ENCODE peak calls at places on chromosome 6, in six cellular contexts. J, A, Z, M, R and U are unnamed samples. For H3K36me3 and H3K4me1, the result is how much of the 10 kb centered on the place peaks cover.

GRCh38 chr6:31952140-31952805 is 6.4 kb downstream of the CFB start:
- DNase-seq in J (no peak), A (peak), Z (no peak), M (peak), R (peak), U (peak)

GRCh38 chr6:147371325-147371724 is 137.2 kb upstream of the SAMD5 start:
- DNase-seq in J (no peak), A (no peak), Z (no peak), M (no peak), R (no peak), U (no peak)

GRCh38 chr6:12313992-12314589 is 23.9 kb downstream of the EDN1 start:
- DNase-seq in J (peak), A (no peak), Z (no peak), M (peak), R (no peak), U (peak)

GRCh38 chr6:56954389-56955170 is at the start of gene BEND6:
- DNase-seq in J (peak), A (peak), Z (peak), M (peak), R (peak), U (no peak)

GRCh38 chr6:22043284-22043962 is 253.4 kb downstream of the PRL start:
- DNase-seq in J (no peak), A (no peak), Z (no peak), M (no peak), R (peak), U (no peak)

GRCh38 chr6:85459224-85459901 is 9.5 kb downstream of the NT5E start:
- DNase-seq in J (no peak), A (no peak), Z (no peak), M (peak), R (no peak), U (no peak)

GRCh38 chr6:15476631-15477380 is 186.0 kb downstream of the DTNBP1 start:
- DNase-seq in J (no peak), A (no peak), Z (no peak), M (no peak), R (no peak), U (no peak)

GRCh38 chr6:114342826-114343781 is at the start of gene HS3ST5:
- DNase-seq in J (peak), A (peak), Z (no peak), M (peak), R (peak), U (no peak)

GRCh38 chr6:145783796-145784195 is 30.8 kb downstream of the FBXO30 start:
- DNase-seq in J (no peak), A (no peak), Z (no peak), M (no peak), R (no peak), U (no peak)

GRCh38 chr6:10210052-10210451 is 204.8 kb downstream of the TFAP2A start:
- DNase-seq in J (no peak), A (no peak), Z (no peak), M (peak), R (no peak), U (no peak)

GRCh38 chr6:155041781-155042279 is 46.7 kb downstream of the TIAM2 start:
- DNase-seq in J (no peak), A (no peak), Z (no peak), M (no peak), R (no peak), U (no peak)

GRCh38 chr6:137874204-137875001 is 7.3 kb downstream of the TNFAIP3 start:
- DNase-seq in J (no peak), A (no peak), Z (no peak), M (no peak), R (no peak), U (peak)

GRCh38 chr6:152206072-152206818 is 398.8 kb downstream of the ESR1 start:
- DNase-seq in J (no peak), A (peak), Z (peak), M (peak), R (peak), U (no peak)

GRCh38 chr6:84220809-84221409 is 6.5 kb downstream of the CEP162 start:
- DNase-seq in J (no peak), A (peak), Z (no peak), M (peak), R (no peak), U (no peak)

GRCh38 chr6:14950103-14950969 is 295.5 kb upstream of the JARID2 start:
- DNase-seq in J (no peak), A (no peak), Z (no peak), M (no peak), R (no peak), U (no peak)

GRCh38 chr6:158879180-158879579 is 60.0 kb upstream of the EZR start:
- DNase-seq in J (no peak), A (no peak), Z (no peak), M (no peak), R (no peak), U (no peak)

GRCh38 chr6:166542580-166542912 is 43.9 kb downstream of the RAMACL start:
- DNase-seq in J (no peak), A (peak), Z (no peak), M (peak), R (no peak), U (peak)

GRCh38 chr6:87184762-87185250 is 29.4 kb downstream of the ZNF292 start:
- DNase-seq in J (no peak), A (no peak), Z (no peak), M (peak), R (no peak), U (no peak)
- H3K36me3 ChIP-seq in J (under half), A (under half), Z (under half), M (under half), R (under half), U (under half)

DNA sequence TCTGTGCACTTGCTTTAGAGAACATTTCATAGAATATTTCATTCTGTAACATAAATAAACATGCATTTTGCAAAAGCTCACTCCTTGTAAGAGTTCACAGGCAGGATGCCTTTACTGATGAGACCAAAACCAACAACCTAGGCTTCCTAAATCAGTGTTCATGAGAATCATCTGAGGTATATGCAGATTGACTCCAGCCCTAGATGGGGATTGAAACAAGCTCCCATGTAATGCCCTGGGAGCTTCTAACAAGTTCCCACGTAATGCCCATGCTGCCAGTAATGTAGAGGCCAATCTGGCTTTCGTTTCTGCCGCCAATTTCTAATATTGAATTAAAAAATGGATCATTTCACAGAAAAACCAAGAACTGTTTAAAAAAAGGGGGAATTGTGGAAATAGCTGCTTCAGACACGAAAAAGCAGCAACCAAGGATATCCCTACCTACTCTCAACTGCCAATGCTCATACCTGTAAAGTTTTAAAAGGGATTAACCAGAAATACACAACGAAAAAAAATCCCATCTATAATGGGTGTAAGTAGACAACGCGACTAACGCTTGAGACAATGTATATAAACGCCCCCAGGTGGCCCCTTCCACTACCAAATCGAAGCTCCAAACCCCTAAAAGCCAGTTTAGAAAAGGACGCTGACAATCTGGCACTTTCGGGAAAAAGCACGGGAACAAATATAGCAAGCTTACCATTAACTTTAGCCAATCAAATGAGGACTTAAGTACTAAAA is 94.7 kb upstream of the BTN3A2 start:
- DNase-seq in J (no peak), A (peak), Z (no peak), M (no peak), R (no peak), U (no peak)
- H3K27ac ChIP-seq in J (peak), A (peak), Z (no peak), M (no peak), R (no peak), U (no peak)

DNA sequence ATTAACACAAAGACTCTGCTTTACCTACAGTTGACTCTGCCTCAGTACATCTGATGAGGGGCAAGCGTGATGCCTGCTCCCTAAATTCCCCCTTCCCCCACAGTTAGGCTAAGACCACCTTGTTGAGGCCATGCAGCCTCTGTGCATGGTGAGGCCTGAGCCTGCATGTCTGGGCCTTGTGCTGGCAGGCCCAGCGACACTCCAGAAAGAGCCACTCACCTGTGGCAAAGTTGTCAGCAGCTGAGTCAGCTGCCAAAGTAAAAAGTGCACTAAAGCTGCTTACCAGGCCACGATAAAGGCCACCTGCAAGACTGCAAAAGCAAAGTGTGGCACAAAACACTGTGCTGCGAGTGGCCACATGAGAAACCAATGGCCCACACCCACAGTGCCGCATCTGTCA is 82.3 kb downstream of the PLEKHG1 start:
- DNase-seq in J (no peak), A (no peak), Z (no peak), M (no peak), R (no peak), U (no peak)
- H3K4me1 ChIP-seq in J (half or more), A (under half), Z (under half), M (under half), R (under half), U (under half)

GRCh38 chr6:157200611-157201010 is 122.7 kb downstream of the TMEM242 start:
- DNase-seq in J (peak), A (no peak), Z (no peak), M (no peak), R (no peak), U (no peak)
- H3K36me3 ChIP-seq in J (half or more), A (under half), Z (under half), M (under half), R (under half), U (under half)

GRCh38 chr6:134866563-134866962 is 83.3 kb downstream of the ALDH8A1 start:
- DNase-seq in J (no peak), A (no peak), Z (no peak), M (no peak), R (no peak), U (no peak)
- H3K27ac ChIP-seq in J (no peak), A (no peak), Z (no peak), M (no peak), R (no peak), U (no peak)

DNA sequence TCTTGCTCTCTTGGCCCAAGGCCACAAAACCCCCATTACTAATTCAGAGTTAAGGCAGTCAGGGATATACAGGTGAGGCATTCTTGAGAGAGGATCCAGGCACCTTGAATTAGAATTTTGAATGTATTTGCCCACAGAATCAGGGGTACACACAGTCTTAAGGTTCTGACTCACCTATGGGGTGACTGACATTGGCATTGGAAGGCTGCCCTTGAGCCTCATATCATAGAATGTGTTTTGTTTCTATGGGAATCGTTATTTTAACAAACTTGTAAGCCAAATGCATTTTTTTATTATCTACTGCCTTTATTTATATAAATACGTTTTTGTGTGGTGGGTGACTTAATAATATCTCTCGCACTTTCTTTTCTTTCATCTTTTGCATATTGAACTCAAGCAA is 218.6 kb upstream of the CITED2 start:
- DNase-seq in J (no peak), A (no peak), Z (no peak), M (peak), R (no peak), U (no peak)
- H3K4me1 ChIP-seq in J (under half), A (half or more), Z (under half), M (under half), R (half or more), U (under half)

DNA sequence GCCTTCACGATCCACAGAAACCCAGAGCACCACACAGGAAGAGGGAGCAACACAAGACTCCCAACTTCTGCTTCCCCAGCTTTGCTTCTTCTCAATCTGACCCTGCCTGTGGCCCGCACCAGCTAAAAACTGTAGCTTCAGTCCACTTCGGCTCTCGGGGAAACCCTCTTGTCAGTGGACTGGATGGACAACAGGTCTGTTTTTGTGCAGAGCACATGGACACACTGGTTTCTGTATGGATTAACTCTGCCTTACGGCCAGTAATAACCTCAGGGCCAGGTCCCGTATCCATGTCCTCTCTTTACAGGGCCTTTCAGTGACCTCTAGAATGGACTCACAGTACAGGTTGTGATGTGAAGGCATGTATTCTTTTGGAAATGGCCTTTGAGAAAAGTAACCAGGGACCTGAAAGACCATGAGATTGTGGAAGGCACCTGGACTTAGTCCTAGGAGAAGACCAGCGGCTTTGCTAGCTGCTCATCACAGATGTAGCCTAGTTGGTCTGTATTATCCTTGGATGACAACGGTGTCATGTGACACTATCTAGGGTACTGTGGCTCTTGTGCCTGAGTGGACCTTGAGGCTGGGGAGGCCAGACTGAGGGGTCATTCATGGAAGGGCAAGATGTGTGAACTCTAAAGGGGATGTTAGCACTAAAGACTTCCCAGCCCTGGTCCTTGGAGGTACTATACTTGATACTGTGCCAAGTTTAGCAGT is 5.8 kb downstream of the POLR1C start:
- DNase-seq in J (no peak), A (no peak), Z (no peak), M (no peak), R (no peak), U (no peak)
- H3K36me3 ChIP-seq in J (half or more), A (under half), Z (half or more), M (half or more), R (under half), U (half or more)

DNA sequence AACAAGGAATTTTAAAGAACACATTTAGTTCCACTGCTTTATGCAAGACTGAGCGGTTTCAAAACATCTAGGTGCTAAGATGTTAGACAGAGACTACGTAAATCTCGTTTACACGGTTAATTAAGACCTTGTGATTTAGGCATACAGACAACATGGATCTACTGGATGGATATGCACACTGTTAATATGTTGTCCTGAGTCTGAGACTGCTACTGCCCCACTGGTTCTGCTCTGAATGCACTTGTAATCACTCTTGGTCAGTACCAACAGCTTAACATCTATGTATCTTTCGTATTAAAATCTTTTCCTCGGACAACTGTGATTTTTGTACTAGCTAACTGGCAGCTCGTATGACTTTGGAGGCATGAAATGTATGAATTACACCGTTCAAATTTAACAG is 3.1 kb downstream of the MAN1A1 start:
- DNase-seq in J (no peak), A (no peak), Z (no peak), M (no peak), R (no peak), U (no peak)
- H3K27ac ChIP-seq in J (peak), A (no peak), Z (peak), M (no peak), R (no peak), U (no peak)

DNA sequence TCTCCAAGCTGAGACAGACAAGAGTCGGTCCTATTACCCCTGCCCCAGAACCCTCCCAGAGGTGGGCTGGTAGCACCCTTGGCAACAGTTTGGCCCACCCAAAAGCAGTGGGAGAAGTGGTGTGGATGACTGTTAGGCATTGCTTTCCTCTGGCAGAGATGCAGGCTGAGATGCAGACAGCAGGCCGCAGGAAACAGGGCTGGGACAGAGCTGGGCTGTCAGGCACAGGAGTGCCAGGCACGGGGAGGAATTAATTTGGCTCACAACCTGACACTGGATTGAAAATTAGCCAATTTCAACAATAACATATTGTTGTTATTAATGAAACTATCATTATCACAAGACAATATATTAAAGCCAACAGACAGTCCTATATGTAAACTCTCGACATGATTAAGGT is 15.7 kb upstream of the SIRT5 start:
- DNase-seq in J (no peak), A (no peak), Z (no peak), M (no peak), R (no peak), U (no peak)
- H3K4me1 ChIP-seq in J (under half), A (under half), Z (under half), M (under half), R (under half), U (under half)

DNA sequence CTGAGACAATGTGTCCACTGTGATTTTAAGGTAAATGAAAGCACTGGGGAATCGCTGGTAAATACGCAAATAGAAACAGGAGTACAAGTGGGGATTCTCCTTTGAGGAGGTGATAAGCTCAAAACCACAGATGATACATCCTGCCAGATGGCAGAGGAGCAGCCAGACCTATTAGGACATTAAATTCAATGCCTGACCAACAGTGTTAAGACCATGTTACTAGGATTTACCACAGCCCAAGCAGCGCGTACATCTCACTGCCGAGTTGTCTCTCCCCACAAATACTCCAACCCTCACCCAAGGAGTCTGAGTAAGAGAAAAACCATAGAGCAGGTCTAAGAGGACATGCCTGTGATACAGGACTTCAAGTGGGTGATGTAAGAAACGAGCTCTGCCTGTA is 68.9 kb upstream of the TULP1 start:
- DNase-seq in J (no peak), A (no peak), Z (no peak), M (no peak), R (no peak), U (no peak)
- H3K36me3 ChIP-seq in J (under half), A (under half), Z (under half), M (under half), R (under half), U (under half)